ENCODE peak calls at places on chromosome 11, in five cellular contexts. One of them, this sample, is unnamed.
A peak's percentile ranks its signal among the peaks of the same experiment; 100 is the strongest.

GRCh38 chr11:76665172-76665571 is 5.4 kb downstream of the LRRC32 start:
- DNase-seq in head of caudate nucleus: no peak
- DNase-seq in NCI-H146: no peak
- DNase-seq in uterus: no peak
- DNase-seq in heart left ventricle: no peak
- DNase-seq in this sample: no peak

GRCh38 chr11:16299884-16300778 is 56.2 kb downstream of the SOX6 start:
- DNase-seq in head of caudate nucleus: no peak
- DNase-seq in NCI-H146: no peak
- DNase-seq in uterus: no peak
- DNase-seq in heart left ventricle: no peak
- DNase-seq in this sample: no peak

GRCh38 chr11:16013649-16014275 is 342.6 kb downstream of the SOX6 start:
- DNase-seq in head of caudate nucleus: no peak
- DNase-seq in NCI-H146: no peak
- DNase-seq in uterus: no peak
- DNase-seq in heart left ventricle: no peak
- DNase-seq in this sample: no peak

GRCh38 chr11:27933992-27934829 is 173.7 kb downstream of the KIF18A start:
- DNase-seq in NCI-H146: no peak
- DNase-seq in heart left ventricle: no peak
- DNase-seq in head of caudate nucleus: no peak
- DNase-seq in uterus: peak; percentile 14
- DNase-seq in this sample: peak; percentile 99

GRCh38 chr11:131370090-131370751 is at the start of gene NTM:
- DNase-seq in head of caudate nucleus: peak; percentile 70
- DNase-seq in heart left ventricle: peak; percentile 48
- DNase-seq in NCI-H146: no peak
- DNase-seq in uterus: no peak
- DNase-seq in this sample: no peak

GRCh38 chr11:75204685-75205667 is 35.6 kb upstream of the TPBGL start:
- DNase-seq in uterus: peak; percentile 71
- DNase-seq in NCI-H146: peak; percentile 76
- DNase-seq in heart left ventricle: peak; percentile 88
- DNase-seq in head of caudate nucleus: peak; percentile 72
- DNase-seq in this sample: peak; percentile 47

GRCh38 chr11:80826808-80827207 is 1386.0 kb upstream of the TENM4 start:
- DNase-seq in head of caudate nucleus: no peak
- DNase-seq in NCI-H146: no peak
- DNase-seq in heart left ventricle: no peak
- DNase-seq in uterus: no peak
- DNase-seq in this sample: no peak

GRCh38 chr11:123111465-123111864 is 49.5 kb upstream of the HSPA8 start:
- DNase-seq in heart left ventricle: no peak
- DNase-seq in uterus: no peak
- DNase-seq in NCI-H146: peak; percentile 64
- DNase-seq in head of caudate nucleus: no peak
- DNase-seq in this sample: no peak

GRCh38 chr11:9003573-9004309 is at the start of gene NRIP3:
- DNase-seq in uterus: peak; percentile 62
- DNase-seq in NCI-H146: peak; percentile 86
- DNase-seq in head of caudate nucleus: peak; percentile 77
- DNase-seq in heart left ventricle: peak; percentile 74
- DNase-seq in this sample: peak; percentile 30

GRCh38 chr11:83971063-83971462 is 684.9 kb upstream of the CCDC90B start:
- DNase-seq in head of caudate nucleus: no peak
- DNase-seq in heart left ventricle: no peak
- DNase-seq in NCI-H146: no peak
- DNase-seq in uterus: no peak
- DNase-seq in this sample: no peak

GRCh38 chr11:34214961-34215805 is 109.8 kb downstream of the NAT10 start:
- DNase-seq in heart left ventricle: no peak
- DNase-seq in uterus: no peak
- DNase-seq in NCI-H146: no peak
- DNase-seq in head of caudate nucleus: no peak
- DNase-seq in this sample: peak; percentile 80

GRCh38 chr11:71203681-71204080 is 48.7 kb downstream of the SHANK2 start:
- DNase-seq in NCI-H146: no peak
- DNase-seq in heart left ventricle: no peak
- DNase-seq in uterus: no peak
- DNase-seq in head of caudate nucleus: no peak
- DNase-seq in this sample: no peak

GRCh38 chr11:61270354-61271070 is 24.6 kb downstream of the VWCE start:
- DNase-seq in head of caudate nucleus: no peak
- DNase-seq in NCI-H146: no peak
- DNase-seq in heart left ventricle: no peak
- DNase-seq in uterus: no peak
- DNase-seq in this sample: peak; percentile 71